ENCODE peak calls at places on chromosome 15, in ten cellular contexts. H, U, B, V, D, A, Y, F, J and N are unnamed samples. For H3K4me1, the result is how much of the 10 kb centered on the place peaks cover.

GRCh38 chr15:67579164-67579563 is 36.7 kb downstream of the MAP2K5 start:
- DNase-seq in H (no peak), F (no peak), U (no peak), A (no peak), V (no peak), Y (no peak), D (no peak), B (no peak), J (no peak), N (no peak)

GRCh38 chr15:37105795-37106333 is 5.5 kb upstream of the MEIS2 start:
- DNase-seq in B (no peak), U (no peak), J (no peak), F (no peak), V (no peak), H (no peak), D (no peak), A (no peak), Y (no peak), N (no peak)

GRCh38 chr15:100275641-100276040 is 66.1 kb downstream of the ADAMTS17 start:
- DNase-seq in B (no peak), Y (no peak), A (no peak), D (no peak), F (no peak), U (no peak), J (peak), H (no peak), V (no peak), N (no peak)

GRCh38 chr15:31327674-31328424 is 1.2 kb downstream of the KLF13 start:
- DNase-seq in B (peak), D (no peak), Y (no peak), U (peak), J (peak), H (no peak), F (peak), V (peak), A (no peak), N (peak)

GRCh38 chr15:64249406-64249805 is 86.6 kb upstream of the PPIB start:
- DNase-seq in U (no peak), B (no peak), F (no peak), J (no peak), A (no peak), H (no peak), Y (no peak), V (no peak), D (no peak), N (no peak)

GRCh38 chr15:27271258-27271657 is 300.3 kb downstream of the GABRG3 start:
- DNase-seq in Y (no peak), D (no peak), U (no peak), H (no peak), B (no peak), A (no peak), F (no peak), V (no peak), J (no peak), N (no peak)

GRCh38 chr15:33044598-33044997 is 149.9 kb downstream of the FMN1 start:
- DNase-seq in D (no peak), F (no peak), A (no peak), Y (no peak), H (no peak), U (no peak), B (no peak), J (no peak), V (no peak), N (no peak)

GRCh38 chr15:53830707-53831386 is 71.4 kb upstream of the WDR72 start:
- DNase-seq in B (peak), Y (no peak), F (no peak), H (no peak), D (no peak), U (no peak), A (no peak), V (no peak), J (no peak), N (peak)

GRCh38 chr15:30649952-30650929 is 24.3 kb downstream of the ARHGAP11B start:
- DNase-seq in A (no peak), J (no peak), H (no peak), V (no peak), F (peak), Y (no peak), B (no peak), U (no peak), D (no peak), N (no peak)

GRCh38 chr15:58929891-58930416 is 3.5 kb downstream of the SLTM start:
- DNase-seq in F (no peak), B (no peak), D (no peak), A (no peak), Y (no peak), H (no peak), V (no peak), U (no peak), J (no peak), N (no peak)

GRCh38 chr15:98142584-98142983 is 182.1 kb downstream of the ARRDC4 start:
- DNase-seq in J (no peak), Y (no peak), F (no peak), V (no peak), H (no peak), D (no peak), U (no peak), B (no peak), A (no peak), N (no peak)

GRCh38 chr15:69340243-69340991 is 41.7 kb downstream of the PAQR5 start:
- DNase-seq in A (no peak), D (no peak), F (peak), H (no peak), U (no peak), V (no peak), Y (no peak), J (no peak), B (no peak), N (no peak)

GRCh38 chr15:31402511-31403056 is 75.9 kb downstream of the KLF13 start:
- DNase-seq in V (no peak), Y (no peak), A (no peak), D (no peak), H (no peak), B (no peak), F (no peak), J (peak), U (peak), N (no peak)

GRCh38 chr15:99504071-99504822 is 61.5 kb upstream of the MEF2A start:
- DNase-seq in A (no peak), B (no peak), H (no peak), Y (no peak), V (no peak), U (no peak), J (no peak), F (no peak), D (peak), N (no peak)

GRCh38 chr15:100043069-100043641 is 298.6 kb downstream of the ADAMTS17 start:
- DNase-seq in V (no peak), B (no peak), Y (peak), F (peak), A (peak), H (peak), D (no peak), J (no peak), U (no peak), N (no peak)

GRCh38 chr15:58445861-58446260 is 14.1 kb downstream of the LIPC start:
- DNase-seq in V (no peak), D (no peak), Y (no peak), J (no peak), A (no peak), F (no peak), U (no peak), B (no peak), H (no peak), N (no peak)

GRCh38 chr15:94381384-94381783 is 150.0 kb downstream of the MCTP2 start:
- DNase-seq in F (no peak), D (no peak), U (no peak), V (peak), Y (no peak), J (no peak), A (no peak), H (no peak), B (no peak), N (no peak)

GRCh38 chr15:56192659-56193442 is 50.8 kb downstream of the RFX7 start:
- DNase-seq in F (no peak), B (no peak), U (no peak), H (no peak), A (no peak), J (no peak), Y (no peak), V (no peak), D (no peak), N (no peak)

GRCh38 chr15:73872370-73872769 is 994 bp upstream of the TBC1D21 start:
- DNase-seq in A (no peak), H (no peak), F (no peak), V (no peak), D (no peak), B (no peak), J (no peak), Y (no peak), U (no peak), N (no peak)

GRCh38 chr15:88647362-88648105 is 8.7 kb downstream of the ISG20 start:
- DNase-seq in U (peak), J (peak), D (no peak), A (no peak), V (peak), F (no peak), H (no peak), Y (no peak), B (no peak), N (peak)

GRCh38 chr15:34810455-34811146 is 15.3 kb upstream of the ACTC1 start:
- DNase-seq in D (no peak), Y (peak), B (no peak), F (peak), U (no peak), J (no peak), V (no peak), A (no peak), H (no peak), N (no peak)

GRCh38 chr15:27514526-27514925 is 543.5 kb downstream of the GABRG3 start:
- DNase-seq in V (no peak), B (no peak), Y (no peak), A (no peak), J (no peak), H (no peak), U (no peak), F (no peak), D (no peak), N (no peak)

GRCh38 chr15:77481670-77482069 is 61.0 kb downstream of the HMG20A start:
- DNase-seq in U (no peak), D (no peak), J (no peak), F (peak), A (no peak), V (no peak), Y (no peak), B (no peak), H (no peak), N (no peak)

GRCh38 chr15:37058316-37058985 is 41.9 kb downstream of the MEIS2 start:
- DNase-seq in A (no peak), H (no peak), V (no peak), B (peak), D (no peak), U (no peak), Y (no peak), F (peak), J (no peak), N (no peak)

GRCh38 chr15:92618121-92618520 is 37.5 kb downstream of the FAM174B start:
- DNase-seq in D (no peak), H (peak), B (no peak), F (no peak), J (no peak), A (no peak), U (peak), V (no peak), Y (no peak), N (peak)

GRCh38 chr15:73081321-73081958 is 29.2 kb downstream of the NEO1 start:
- DNase-seq in H (no peak), U (no peak), J (peak), B (peak), F (peak), A (peak), V (no peak), D (no peak), Y (peak), N (no peak)

GRCh38 chr15:68774521-68775293 is 46.0 kb downstream of the ANP32A start:
- DNase-seq in A (no peak), D (no peak), Y (no peak), F (no peak), H (no peak), B (no peak), J (no peak), U (no peak), V (no peak), N (no peak)

GRCh38 chr15:92936138-92936537 is 36.0 kb downstream of the CHD2 start:
- DNase-seq in V (no peak), F (no peak), B (no peak), U (no peak), Y (no peak), A (no peak), J (no peak), D (no peak), H (no peak), N (no peak)

GRCh38 chr15:52011711-52012144 is 7.3 kb upstream of the MAPK6 start:
- DNase-seq in H (no peak), V (no peak), J (no peak), U (no peak), B (peak), D (no peak), Y (no peak), F (peak), A (no peak), N (no peak)

GRCh38 chr15:50049871-50050270 is 69.2 kb downstream of the ATP8B4 start:
- DNase-seq in H (no peak), F (no peak), V (no peak), J (no peak), B (no peak), U (no peak), A (no peak), Y (no peak), D (no peak), N (no peak)

GRCh38 chr15:32838820-32839219 is 121.0 kb downstream of the GREM1 start:
- DNase-seq in A (no peak), D (no peak), H (no peak), V (no peak), B (peak), J (no peak), U (no peak), Y (peak), F (peak), N (no peak)

GRCh38 chr15:53226559-53226958 is 436.4 kb upstream of the ONECUT1 start:
- DNase-seq in J (no peak), D (peak), U (no peak), H (no peak), B (no peak), V (no peak), A (no peak), Y (no peak), F (no peak), N (no peak)

GRCh38 chr15:70141376-70142071 is 43.8 kb upstream of the TLE3 start:
- DNase-seq in D (no peak), Y (no peak), A (no peak), B (no peak), V (no peak), J (no peak), H (no peak), F (no peak), U (no peak), N (no peak)

GRCh38 chr15:61715082-61715481 is 345.2 kb downstream of the VPS13C start:
- DNase-seq in U (no peak), Y (no peak), J (no peak), A (no peak), B (no peak), D (peak), V (no peak), F (no peak), H (no peak), N (peak)

GRCh38 chr15:65869954-65870871 is 922 bp downstream of the RAB11A start:
- DNase-seq in H (peak), V (peak), Y (no peak), J (peak), D (no peak), U (peak), A (no peak), B (peak), F (peak), N (peak)

DNA sequence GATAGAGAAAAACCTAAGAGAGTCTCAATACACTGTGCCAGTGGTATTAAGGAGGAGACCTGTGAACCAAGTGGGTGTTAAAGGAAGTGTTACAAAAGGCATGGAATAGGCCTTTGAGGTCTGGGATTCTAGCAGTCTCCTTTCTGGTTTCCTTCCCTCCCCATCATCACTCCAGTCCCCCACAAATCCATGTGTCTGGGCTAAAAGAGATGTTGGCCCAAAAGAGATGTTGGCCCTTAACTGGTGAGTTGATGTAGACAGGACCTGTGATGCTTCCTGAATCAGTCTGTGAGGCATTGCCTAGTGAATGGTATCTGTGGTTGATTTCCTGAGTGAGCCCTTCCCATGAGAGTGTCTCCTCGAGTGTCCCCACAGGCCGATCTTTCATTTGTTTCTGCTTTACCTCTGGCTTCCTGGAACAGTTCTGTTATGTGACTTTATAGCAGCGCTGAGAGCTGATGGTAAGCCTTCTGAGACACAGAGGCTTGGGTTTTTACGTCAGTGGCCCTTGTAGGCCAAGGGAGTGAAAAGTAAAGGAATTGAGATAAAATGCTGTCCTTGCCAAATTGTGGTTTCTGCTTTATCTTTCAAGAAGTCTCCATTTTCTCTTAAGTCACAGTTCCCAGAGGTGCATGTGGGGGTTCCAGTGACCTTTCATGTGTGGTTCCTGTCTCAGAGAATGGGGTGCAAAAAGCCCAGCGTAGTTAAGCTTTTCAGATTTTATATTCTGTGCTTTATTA is 87.8 kb downstream of the KLHL25 start:
- DNase-seq in D (no peak), H (no peak), V (no peak), A (no peak), J (no peak), U (no peak), Y (no peak), F (peak), B (no peak), N (no peak)
- TF ChIP-seq POLR2AphosphoS5 in D (peak), H (no peak), V (no peak), A (no peak), J (no peak), U (no peak), Y (no peak), F (no peak), B (no peak), N (peak)

GRCh38 chr15:45703670-45704328 is 69.0 kb downstream of the SQOR start:
- DNase-seq in Y (no peak), V (no peak), F (no peak), A (no peak), B (no peak), D (no peak), H (no peak), J (no peak), U (no peak), N (no peak)
- H3K4me3 ChIP-seq in Y (peak), V (peak), F (no peak), A (no peak), B (no peak), D (peak), H (peak), J (no peak), U (peak), N (peak)

DNA sequence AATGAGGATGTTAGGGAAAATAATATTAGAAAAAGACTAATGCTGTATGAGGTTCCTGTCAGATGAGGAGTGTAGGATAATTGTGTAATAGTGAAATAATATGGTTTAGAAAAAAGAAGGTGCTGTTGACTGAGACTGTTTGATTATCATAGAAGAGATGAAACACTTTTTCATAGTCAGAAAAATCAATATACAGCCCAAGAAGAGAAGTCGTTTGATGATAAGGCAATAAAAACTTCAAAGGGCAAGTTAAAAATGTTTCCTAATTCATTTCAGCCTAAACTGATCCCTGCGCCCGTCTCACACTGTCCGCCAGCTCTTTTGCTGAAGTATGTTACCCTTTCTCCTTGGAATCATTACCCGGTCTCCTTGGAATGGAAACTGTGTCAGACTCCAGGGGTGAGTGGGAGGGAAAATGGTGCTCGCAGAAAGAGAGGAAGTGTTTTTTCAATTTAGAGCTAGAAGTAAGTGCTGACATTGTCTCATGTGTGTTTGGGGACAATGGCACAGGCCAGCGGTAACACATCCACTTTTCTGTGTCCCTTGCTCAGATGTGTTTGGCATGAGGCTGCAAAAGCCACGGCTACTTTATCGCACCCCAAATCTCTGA is 23.6 kb downstream of the DUT start:
- DNase-seq in A (no peak), H (no peak), B (peak), Y (no peak), F (no peak), V (no peak), J (no peak), U (no peak), D (no peak), N (no peak)
- H3K4me1 ChIP-seq in A (under half), H (under half), B (under half), Y (under half), F (under half), V (under half), J (under half), U (under half), D (under half), N (under half)

DNA sequence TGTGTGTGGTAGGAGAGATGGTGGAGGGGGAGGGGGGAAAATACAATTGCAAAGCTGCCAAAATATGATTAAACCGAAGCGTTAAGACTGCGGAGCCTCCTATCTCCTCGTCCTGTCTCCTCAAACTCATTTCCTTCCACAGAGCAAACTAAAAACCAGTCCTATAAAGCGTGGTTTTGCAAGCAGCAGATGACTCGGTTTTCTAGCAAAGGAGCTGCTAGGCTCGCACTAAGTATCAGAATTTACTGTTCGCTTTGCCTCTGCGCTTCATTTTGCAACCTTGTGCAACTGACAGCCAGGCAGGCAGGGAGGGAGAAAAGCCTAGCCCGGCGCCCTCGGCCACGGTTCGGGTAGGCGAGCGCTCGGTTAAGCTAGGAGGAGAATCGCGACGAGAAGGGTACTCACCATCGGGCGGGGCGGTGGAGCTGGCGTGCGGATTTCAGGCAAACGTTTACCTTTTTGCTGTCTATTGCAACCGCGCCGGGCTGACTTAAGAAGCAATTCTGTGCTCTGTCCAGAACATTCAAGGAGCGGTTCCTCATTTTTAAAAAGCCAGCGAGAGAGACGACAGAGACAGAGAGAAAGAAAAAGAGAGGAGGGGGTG is 3.8 kb upstream of the NR2F2 start:
- DNase-seq in H (peak), F (peak), A (no peak), U (peak), J (no peak), V (no peak), Y (no peak), D (no peak), B (no peak), N (peak)
- TF ChIP-seq POLR2AphosphoS5 in H (peak), F (no peak), A (no peak), U (peak), J (no peak), V (peak), Y (no peak), D (peak), B (no peak), N (no peak)

GRCh38 chr15:40091861-40092415 is 16.7 kb downstream of the BMF start:
- DNase-seq in Y (no peak), B (no peak), U (no peak), A (no peak), V (no peak), F (no peak), D (no peak), H (no peak), J (no peak), N (no peak)
- H3K4me3 ChIP-seq in Y (no peak), B (no peak), U (no peak), A (no peak), V (no peak), F (no peak), D (no peak), H (no peak), J (no peak), N (no peak)